ENCODE peak calls at places on chromosomes 4 and X, in seven cellular contexts. Z, Y, P, W, E, R and H are unnamed samples.

GRCh38 chr4:8709729-8710360 is 117.3 kb downstream of the CPZ start:
- DNase-seq in Z (no peak), Y (no peak), P (no peak), W (peak; percentile 50), E (no peak), R (no peak), H (no peak)

GRCh38 chr4:1625600-1626138 is 58.4 kb downstream of the FAM53A start:
- DNase-seq in Z (no peak), Y (no peak), P (no peak), W (no peak), E (no peak), R (no peak), H (no peak)

GRCh38 chrX:117992324-117992723 is 124.3 kb downstream of the KLHL13 start:
- DNase-seq in Z (no peak), Y (no peak), P (no peak), W (no peak), E (no peak), R (no peak), H (no peak)

GRCh38 chr4:188976644-188977115 is 837.4 kb downstream of the TRIML1 start:
- DNase-seq in Z (no peak), Y (peak; percentile 57), P (peak; percentile 81), W (no peak), E (peak; percentile 50), R (no peak), H (peak; percentile 47)

GRCh38 chr4:70920592-70920991 is 18.4 kb downstream of the MOB1B start:
- DNase-seq in Z (no peak), Y (no peak), P (no peak), W (no peak), E (no peak), R (no peak), H (no peak)

GRCh38 chr4:17447675-17448298 is 64.1 kb downstream of the QDPR start:
- DNase-seq in Z (peak; percentile 33), Y (peak; percentile 91), P (peak; percentile 77), W (no peak), E (peak; percentile 86), R (peak; percentile 57), H (peak; percentile 42)

GRCh38 chrX:150692837-150693781 is at the start of gene MTMR1:
- DNase-seq in Z (peak; percentile 44), Y (no peak), P (no peak), W (no peak), E (no peak), R (no peak), H (no peak)

GRCh38 chr4:70844180-70844579 is 4.5 kb upstream of the GRSF1 start:
- DNase-seq in Z (no peak), Y (no peak), P (no peak), W (no peak), E (no peak), R (no peak), H (no peak)

GRCh38 chrX:123685273-123685672 is 47.6 kb downstream of the THOC2 start:
- DNase-seq in Z (no peak), Y (no peak), P (no peak), W (no peak), E (no peak), R (no peak), H (no peak)

GRCh38 chr4:108155373-108155772 is 13.4 kb downstream of the LEF1 start:
- DNase-seq in Z (no peak), Y (peak; percentile 37), P (peak; percentile 60), W (no peak), E (peak; percentile 65), R (no peak), H (no peak)

GRCh38 chr4:70734168-70734954 is 12.6 kb downstream of the RUFY3 start:
- DNase-seq in Z (no peak), Y (peak; percentile 68), P (peak; percentile 54), W (no peak), E (peak; percentile 55), R (peak; percentile 66), H (no peak)

GRCh38 chr4:140996757-140997156 is 136.5 kb downstream of the RNF150 start:
- DNase-seq in Z (no peak), Y (peak; percentile 79), P (peak; percentile 90), W (no peak), E (peak; percentile 41), R (no peak), H (no peak)

GRCh38 chrX:68647156-68647957 is at the start of gene STARD8:
- DNase-seq in Z (peak; percentile 40), Y (peak; percentile 23), P (peak; percentile 45), W (no peak), E (peak; percentile 52), R (no peak), H (no peak)

GRCh38 chr4:85763207-85763606 is 288.3 kb downstream of the ARHGAP24 start:
- DNase-seq in Z (no peak), Y (no peak), P (no peak), W (no peak), E (no peak), R (no peak), H (no peak)

GRCh38 chrX:46967547-46967946 is 55.3 kb downstream of the JADE3 start:
- DNase-seq in Z (no peak), Y (no peak), P (no peak), W (no peak), E (no peak), R (no peak), H (no peak)

GRCh38 chr4:93830090-93830818 is 1.7 kb downstream of the ATOH1 start:
- DNase-seq in Z (no peak), Y (no peak), P (no peak), W (no peak), E (no peak), R (no peak), H (no peak)

GRCh38 chr4:93832097-93832496 is 3.5 kb downstream of the ATOH1 start:
- DNase-seq in Z (no peak), Y (no peak), P (no peak), W (no peak), E (no peak), R (no peak), H (peak; percentile 25)

GRCh38 chr4:93829531-93830089 is 1.1 kb downstream of the ATOH1 start:
- DNase-seq in Z (no peak), Y (no peak), P (no peak), W (no peak), E (no peak), R (no peak), H (no peak)

GRCh38 chr4:93835929-93836328 is 7.4 kb downstream of the ATOH1 start:
- DNase-seq in Z (no peak), Y (peak; percentile 7), P (no peak), W (no peak), E (no peak), R (no peak), H (no peak)

DNA sequence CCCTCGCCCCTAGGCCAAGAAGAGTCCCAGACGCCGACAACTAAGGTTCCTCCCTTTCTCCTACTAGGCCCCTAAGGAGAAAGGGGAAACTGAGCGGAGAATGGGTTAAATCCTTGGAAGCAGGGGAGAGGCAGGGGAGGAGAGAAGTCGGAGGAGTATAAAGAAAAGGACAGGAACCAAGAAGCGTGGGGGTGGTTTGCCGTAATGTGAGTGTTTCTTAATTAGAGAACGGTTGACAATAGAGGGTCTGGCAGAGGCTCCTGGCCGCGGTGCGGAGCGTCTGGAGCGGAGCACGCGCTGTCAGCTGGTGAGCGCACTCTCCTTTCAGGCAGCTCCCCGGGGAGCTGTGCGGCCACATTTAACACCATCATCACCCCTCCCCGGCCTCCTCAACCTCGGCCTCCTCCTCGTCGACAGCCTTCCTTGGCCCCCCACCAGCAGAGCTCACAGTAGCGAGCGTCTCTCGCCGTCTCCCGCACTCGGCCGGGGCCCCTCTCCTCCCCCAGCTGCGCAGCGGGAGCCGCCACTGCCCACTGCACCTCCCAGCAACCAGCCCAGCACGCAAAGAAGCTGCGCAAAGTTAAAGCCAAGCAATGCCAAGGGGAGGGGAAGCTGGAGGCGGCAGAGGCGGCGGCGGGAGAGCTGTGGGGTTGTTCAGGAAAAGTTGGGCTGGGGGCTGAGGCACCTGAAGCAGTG is 6.0 kb downstream of the ATOH1 start:
- DNase-seq in Z (no peak), Y (no peak), P (no peak), W (no peak), E (no peak), R (no peak), H (no peak)
- H3K4me3 ChIP-seq in Z (no peak overlapping the region), Y (no peak overlapping the region), P (peak overlapping the region; percentile 17), W (peak overlapping the region; percentile 7), E (no peak overlapping the region), R (no peak overlapping the region), H (no peak overlapping the region)

DNA sequence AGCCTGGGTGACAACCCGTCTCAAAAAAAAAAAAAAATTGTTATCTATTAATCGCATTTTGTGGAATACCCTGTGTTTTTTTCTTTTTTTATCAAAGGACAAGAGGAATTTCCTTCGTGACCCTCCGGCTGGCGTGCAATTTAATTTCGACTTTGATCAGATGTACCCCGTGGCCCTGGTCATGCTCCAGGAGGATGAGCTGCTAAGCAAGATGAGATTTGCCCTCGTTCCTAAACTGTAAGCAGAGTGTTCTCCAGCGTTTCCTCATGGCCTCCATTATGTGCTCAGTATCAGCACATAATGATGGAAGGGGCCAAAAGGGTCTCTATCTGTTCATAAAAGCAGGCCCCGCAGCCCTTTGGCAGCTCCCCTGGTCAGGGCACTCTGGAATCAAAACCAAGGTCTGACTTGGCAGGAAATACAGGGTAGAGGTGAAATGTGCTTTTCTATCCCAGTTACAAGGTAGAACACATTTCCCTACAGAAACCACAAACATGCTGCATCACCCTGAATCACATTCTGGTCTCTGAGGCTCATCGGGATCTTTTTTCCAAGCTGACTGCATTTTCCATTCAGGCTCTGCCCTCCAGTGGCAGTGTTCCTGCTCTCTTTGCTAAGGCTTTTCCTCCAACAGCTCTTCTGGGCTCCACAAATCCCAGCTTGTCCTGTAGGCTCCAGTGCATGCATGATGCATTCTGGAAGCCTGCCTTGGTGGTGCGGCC is 24.4 kb downstream of the SYAP1 start:
- DNase-seq in Z (no peak), Y (peak; percentile 74), P (peak; percentile 89), W (no peak), E (peak; percentile 91), R (no peak), H (no peak)
- TF ChIP-seq CTCF in Z (no peak), Y (peak; percentile 41), P (peak; percentile 59), W (no peak), E (peak; percentile 69), R (no peak), H (no peak)

DNA sequence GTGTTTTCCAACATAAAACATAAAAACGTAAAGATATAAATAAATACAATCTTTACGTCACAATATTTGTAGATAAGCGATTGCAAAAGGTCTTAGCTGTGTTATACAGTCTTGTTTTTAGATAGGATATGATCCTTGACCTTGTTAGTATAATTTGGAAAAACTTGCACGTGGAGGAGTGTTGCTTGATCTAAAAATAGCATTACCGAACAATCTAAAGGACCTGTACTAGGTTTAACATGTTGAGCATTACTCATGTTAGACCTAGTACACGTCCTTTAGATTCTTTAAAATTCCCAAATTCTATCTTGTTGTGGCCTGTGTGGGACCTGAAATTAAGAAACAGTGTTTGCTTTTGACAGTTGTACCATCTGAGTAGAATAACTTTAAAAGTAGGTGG is 1.7 kb downstream of the METAP1 start:
- DNase-seq in Z (no peak), Y (no peak), P (no peak), W (no peak), E (no peak), R (no peak), H (no peak)
- H3K4me3 ChIP-seq in Z (no peak overlapping the region), Y (no peak overlapping the region), P (no peak overlapping the region), W (no peak overlapping the region), E (no peak overlapping the region), R (peak overlapping the region; percentile 88), H (no peak overlapping the region)

DNA sequence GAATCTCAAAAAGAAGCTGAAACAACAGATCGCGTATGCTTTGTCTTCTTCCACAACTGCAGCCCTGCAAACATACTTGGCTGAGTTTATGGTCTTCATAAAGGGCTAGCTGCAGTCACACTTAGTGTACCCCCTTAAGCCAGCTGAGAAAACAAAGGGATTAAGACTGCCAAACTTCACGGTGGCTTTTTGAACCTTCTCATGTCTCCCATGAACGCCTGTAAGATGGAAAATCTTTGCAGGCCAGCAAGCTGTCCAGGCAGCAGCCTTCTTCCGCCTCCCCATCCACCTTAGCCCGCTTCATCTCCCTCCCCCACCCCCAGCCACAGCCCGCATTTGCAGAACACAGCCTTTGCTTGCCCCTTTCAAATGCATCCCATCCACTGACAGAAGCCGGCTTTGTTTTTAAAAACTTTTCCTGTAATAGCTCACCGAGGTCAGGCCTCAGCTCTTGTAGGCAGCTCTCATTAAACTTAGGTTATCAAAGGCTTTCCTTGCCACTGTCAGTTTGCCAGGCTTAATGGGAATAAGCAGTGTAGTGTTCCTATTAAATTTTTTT is 113.8 kb upstream of the FAM9B start:
- DNase-seq in Z (no peak), Y (no peak), P (no peak), W (no peak), E (no peak), R (no peak), H (peak; percentile 7)
- TF ChIP-seq CTCF in Z (no peak), Y (no peak), P (no peak), W (no peak), E (no peak), R (no peak), H (no peak)